ENCODE peak calls at places on chromosomes 3 and 15, in six cellular contexts. One of them, this sample, is unnamed.

GRCh38 chr15:88574646-88575045 is 28.2 kb upstream of the DET1 start:
- DNase-seq in ovary: no peak
- DNase-seq in Peyer's patch: no peak
- DNase-seq in adrenal gland: no peak
- DNase-seq in pancreas: no peak
- DNase-seq in suprapubic skin: no peak
- DNase-seq in this sample: no peak

GRCh38 chr3:179069762-179070390 is 1.7 kb downstream of the ZMAT3 start:
- DNase-seq in ovary: no peak
- DNase-seq in Peyer's patch: no peak
- DNase-seq in adrenal gland: no peak
- DNase-seq in pancreas: no peak
- DNase-seq in suprapubic skin: no peak
- DNase-seq in this sample: no peak

GRCh38 chr15:79185199-79185598 is 94.6 kb upstream of the RASGRF1 start:
- DNase-seq in ovary: no peak
- DNase-seq in Peyer's patch: no peak
- DNase-seq in adrenal gland: no peak
- DNase-seq in pancreas: no peak
- DNase-seq in suprapubic skin: no peak
- DNase-seq in this sample: peak; percentile 67

GRCh38 chr3:70820397-70820796 is 508.0 kb upstream of the MDFIC2 start:
- DNase-seq in ovary: no peak
- DNase-seq in Peyer's patch: no peak
- DNase-seq in adrenal gland: no peak
- DNase-seq in pancreas: no peak
- DNase-seq in suprapubic skin: no peak
- DNase-seq in this sample: no peak

GRCh38 chr15:89143503-89144162 is 55.4 kb downstream of the ABHD2 start:
- DNase-seq in ovary: no peak
- DNase-seq in Peyer's patch: no peak
- DNase-seq in adrenal gland: no peak
- DNase-seq in pancreas: no peak
- DNase-seq in suprapubic skin: no peak
- DNase-seq in this sample: no peak

GRCh38 chr15:83578706-83579105 is 75.2 kb upstream of the ADAMTSL3 start:
- DNase-seq in ovary: no peak
- DNase-seq in Peyer's patch: no peak
- DNase-seq in adrenal gland: no peak
- DNase-seq in pancreas: no peak
- DNase-seq in suprapubic skin: no peak
- DNase-seq in this sample: no peak

GRCh38 chr3:127052121-127052561 is 69.2 kb downstream of the PLXNA1 start:
- DNase-seq in ovary: no peak
- DNase-seq in Peyer's patch: no peak
- DNase-seq in adrenal gland: peak; percentile 64
- DNase-seq in pancreas: no peak
- DNase-seq in suprapubic skin: no peak
- DNase-seq in this sample: peak; percentile 88

GRCh38 chr3:102165367-102165766 is 269.4 kb upstream of the ZPLD1 start:
- DNase-seq in ovary: no peak
- DNase-seq in Peyer's patch: no peak
- DNase-seq in adrenal gland: no peak
- DNase-seq in pancreas: no peak
- DNase-seq in suprapubic skin: no peak
- DNase-seq in this sample: no peak

GRCh38 chr15:31328425-31328998 is 1.9 kb downstream of the KLF13 start:
- DNase-seq in ovary: no peak
- DNase-seq in Peyer's patch: peak; percentile 57
- DNase-seq in adrenal gland: no peak
- DNase-seq in pancreas: no peak
- DNase-seq in suprapubic skin: no peak
- DNase-seq in this sample: peak; percentile 71

GRCh38 chr3:170690133-170690981 is 104.5 kb upstream of the SLC7A14 start:
- DNase-seq in ovary: peak; percentile 77
- DNase-seq in Peyer's patch: peak; percentile 34
- DNase-seq in adrenal gland: peak; percentile 77
- DNase-seq in pancreas: peak; percentile 34
- DNase-seq in suprapubic skin: peak; percentile 81
- DNase-seq in this sample: peak; percentile 80

GRCh38 chr15:63939531-63940130 is 105.9 kb upstream of the HERC1 start:
- DNase-seq in ovary: peak; percentile 54
- DNase-seq in Peyer's patch: peak; percentile 53
- DNase-seq in adrenal gland: peak; percentile 64
- DNase-seq in pancreas: no peak
- DNase-seq in suprapubic skin: no peak
- DNase-seq in this sample: peak; percentile 68

GRCh38 chr3:108438542-108438941 is 71.9 kb downstream of the MYH15 start:
- DNase-seq in ovary: no peak
- DNase-seq in Peyer's patch: no peak
- DNase-seq in adrenal gland: no peak
- DNase-seq in pancreas: no peak
- DNase-seq in suprapubic skin: no peak
- DNase-seq in this sample: no peak

GRCh38 chr3:20043398-20043797 is 3.2 kb downstream of the KAT2B start:
- DNase-seq in ovary: peak; percentile 72
- DNase-seq in Peyer's patch: peak; percentile 85
- DNase-seq in adrenal gland: peak; percentile 91
- DNase-seq in pancreas: peak; percentile 67
- DNase-seq in suprapubic skin: peak; percentile 91
- DNase-seq in this sample: peak; percentile 71

GRCh38 chr3:134251731-134252391 is 1.2 kb upstream of the RYK start:
- DNase-seq in ovary: peak; percentile 55
- DNase-seq in Peyer's patch: no peak
- DNase-seq in adrenal gland: no peak
- DNase-seq in pancreas: no peak
- DNase-seq in suprapubic skin: no peak
- DNase-seq in this sample: no peak

GRCh38 chr3:78506581-78507195 is 1261.1 kb downstream of the ROBO1 start:
- DNase-seq in ovary: no peak
- DNase-seq in Peyer's patch: no peak
- DNase-seq in adrenal gland: no peak
- DNase-seq in pancreas: no peak
- DNase-seq in suprapubic skin: no peak
- DNase-seq in this sample: no peak

GRCh38 chr3:142578309-142579223 is at the start of gene ATR:
- DNase-seq in ovary: peak; percentile 96
- DNase-seq in Peyer's patch: peak; percentile 95
- DNase-seq in adrenal gland: peak; percentile 98
- DNase-seq in pancreas: peak; percentile 96
- DNase-seq in suprapubic skin: peak; percentile 97
- DNase-seq in this sample: peak; percentile 97

GRCh38 chr3:124978627-124979026 is 44.1 kb upstream of the MUC13 start:
- DNase-seq in ovary: no peak
- DNase-seq in Peyer's patch: no peak
- DNase-seq in adrenal gland: no peak
- DNase-seq in pancreas: no peak
- DNase-seq in suprapubic skin: no peak
- DNase-seq in this sample: no peak

DNA sequence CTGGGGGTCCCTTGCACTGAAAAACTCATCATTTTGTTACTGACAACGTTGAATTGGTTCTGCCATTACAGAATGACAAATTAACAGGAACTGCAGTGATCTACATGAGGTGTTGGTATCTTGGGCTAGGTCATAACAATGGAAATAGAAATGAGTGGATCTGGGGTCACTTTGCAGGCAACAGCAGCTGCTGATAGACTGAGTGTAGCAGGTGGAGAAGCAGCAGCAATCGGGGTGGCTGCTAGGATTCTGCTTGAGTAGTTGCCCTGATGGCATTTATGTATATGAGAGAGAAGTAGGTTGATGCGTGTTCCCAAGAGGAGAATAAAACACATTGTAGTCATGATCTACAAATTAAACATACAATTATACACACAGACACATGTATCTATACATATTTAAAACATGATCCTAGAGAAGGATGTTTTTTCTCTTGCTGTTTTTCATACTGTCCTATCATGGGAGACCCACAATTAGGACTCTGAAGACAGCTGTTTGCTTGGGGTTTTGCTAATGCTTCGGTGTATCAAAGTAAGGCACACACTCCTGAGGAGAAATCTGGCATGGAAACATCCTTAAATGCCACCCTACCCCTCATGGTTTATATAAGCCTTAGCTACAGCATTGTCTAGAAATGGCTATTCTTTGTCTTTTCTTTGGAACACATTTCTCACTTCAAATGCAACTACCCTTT is 15.8 kb upstream of the THBS1 start:
- DNase-seq in ovary: no peak
- DNase-seq in Peyer's patch: no peak
- DNase-seq in adrenal gland: no peak
- DNase-seq in pancreas: no peak
- DNase-seq in suprapubic skin: no peak
- DNase-seq in this sample: no peak
- H3K27ac ChIP-seq in ovary: no peak overlapping the region
- H3K27ac ChIP-seq in Peyer's patch: no peak overlapping the region
- H3K27ac ChIP-seq in adrenal gland: no peak overlapping the region
- H3K27ac ChIP-seq in pancreas: no peak overlapping the region
- H3K27ac ChIP-seq in suprapubic skin: no peak overlapping the region
- H3K27ac ChIP-seq in this sample: no peak overlapping the region

GRCh38 chr3:128060473-128061381 is 8.5 kb downstream of the SEC61A1 start:
- DNase-seq in ovary: no peak
- DNase-seq in Peyer's patch: no peak
- DNase-seq in adrenal gland: no peak
- DNase-seq in pancreas: no peak
- DNase-seq in suprapubic skin: no peak
- DNase-seq in this sample: no peak
- TF ChIP-seq CTCF in ovary: no peak
- TF ChIP-seq CTCF in Peyer's patch: no peak
- TF ChIP-seq CTCF in adrenal gland: no peak
- TF ChIP-seq CTCF in pancreas: no peak
- TF ChIP-seq CTCF in suprapubic skin: no peak
- TF ChIP-seq CTCF in this sample: no peak

GRCh38 chr15:62895139-62895866 is 147.2 kb upstream of the TPM1 start:
- DNase-seq in ovary: no peak
- DNase-seq in Peyer's patch: no peak
- DNase-seq in adrenal gland: no peak
- DNase-seq in pancreas: no peak
- DNase-seq in suprapubic skin: no peak
- DNase-seq in this sample: no peak
- H3K4me3 ChIP-seq in ovary: no peak overlapping the region
- H3K4me3 ChIP-seq in Peyer's patch: no peak overlapping the region
- H3K4me3 ChIP-seq in adrenal gland: no peak overlapping the region
- H3K4me3 ChIP-seq in pancreas: no peak overlapping the region
- H3K4me3 ChIP-seq in suprapubic skin: no peak overlapping the region
- H3K4me3 ChIP-seq in this sample: no peak overlapping the region

GRCh38 chr3:172364374-172365027 is 83.8 kb downstream of the GHSR start:
- DNase-seq in ovary: no peak
- DNase-seq in Peyer's patch: no peak
- DNase-seq in adrenal gland: no peak
- DNase-seq in pancreas: no peak
- DNase-seq in suprapubic skin: no peak
- DNase-seq in this sample: no peak
- H3K27ac ChIP-seq in ovary: no peak overlapping the region
- H3K27ac ChIP-seq in Peyer's patch: no peak overlapping the region
- H3K27ac ChIP-seq in adrenal gland: no peak overlapping the region
- H3K27ac ChIP-seq in pancreas: no peak overlapping the region
- H3K27ac ChIP-seq in suprapubic skin: no peak overlapping the region
- H3K27ac ChIP-seq in this sample: no peak overlapping the region